ENCODE peak calls at places on chromosomes 1 and 21, in ten cellular contexts. H, U, T, Y, P, M, Q, W, O and D are unnamed samples.

GRCh38 chr1:150579955-150580642 is 689 bp upstream of the MCL1 start:
- DNase-seq in U (no peak), H (no peak), P (peak), M (no peak), W (no peak), T (no peak), Y (no peak), O (no peak), Q (no peak), D (no peak)

GRCh38 chr1:173383341-173383740 is 93.8 kb upstream of the PRDX6 start:
- DNase-seq in H (no peak), Y (no peak), M (no peak), U (no peak), P (no peak), W (peak), O (peak), Q (no peak), T (no peak), D (no peak)

GRCh38 chr1:40806724-40807675 is 23.4 kb downstream of the KCNQ4 start:
- DNase-seq in O (no peak), W (no peak), Y (no peak), U (no peak), H (no peak), P (no peak), M (no peak), T (no peak), Q (no peak), D (no peak)

GRCh38 chr1:36735939-36736730 is 253.4 kb upstream of the CSF3R start:
- DNase-seq in U (no peak), O (no peak), W (no peak), H (no peak), Q (no peak), P (no peak), M (no peak), T (no peak), Y (no peak), D (no peak)

GRCh38 chr1:30816211-30817082 is 58.9 kb upstream of the LAPTM5 start:
- DNase-seq in M (no peak), T (no peak), Q (no peak), H (no peak), P (no peak), W (peak), Y (peak), O (peak), U (no peak), D (no peak)

GRCh38 chr1:53637726-53638640 is 101.0 kb downstream of the GLIS1 start:
- DNase-seq in U (no peak), O (no peak), W (no peak), Y (no peak), H (no peak), T (no peak), M (peak), P (peak), Q (no peak), D (no peak)

GRCh38 chr21:30990514-30991304 is 47.6 kb downstream of the KRTAP19-8 start:
- DNase-seq in P (no peak), O (no peak), W (no peak), H (no peak), M (no peak), Y (no peak), T (no peak), Q (no peak), U (no peak), D (no peak)

GRCh38 chr1:89607156-89607555 is 25.8 kb upstream of the LRRC8C start:
- DNase-seq in U (no peak), O (no peak), Y (no peak), M (no peak), P (no peak), H (no peak), Q (no peak), T (peak), W (no peak), D (no peak)

GRCh38 chr1:165414620-165415019 is 30.3 kb downstream of the RXRG start:
- DNase-seq in T (no peak), O (no peak), M (no peak), H (no peak), P (no peak), U (no peak), W (no peak), Y (no peak), Q (no peak), D (no peak)

GRCh38 chr1:26785611-26786436 is 1.9 kb upstream of the PIGV start:
- DNase-seq in P (no peak), M (no peak), O (peak), Y (no peak), U (no peak), T (no peak), H (no peak), Q (peak), W (peak), D (no peak)

GRCh38 chr1:52551476-52552235 is 1.2 kb downstream of the TUT4 start:
- DNase-seq in T (peak), H (no peak), W (peak), M (no peak), U (no peak), O (peak), Y (no peak), P (no peak), Q (peak), D (no peak)

GRCh38 chr1:174005032-174005431 is 17.1 kb downstream of the RC3H1 start:
- DNase-seq in Y (no peak), P (no peak), Q (peak), U (no peak), T (no peak), O (peak), W (peak), M (no peak), H (peak), D (peak)

GRCh38 chr1:40394456-40395172 is 21.1 kb downstream of the SMAP2 start:
- DNase-seq in W (peak), U (no peak), T (peak), M (no peak), H (no peak), Q (no peak), O (peak), P (no peak), Y (no peak), D (no peak)

GRCh38 chr1:223500560-223501425 is 107.6 kb downstream of the CCDC185 start:
- DNase-seq in Y (no peak), O (peak), P (peak), M (no peak), U (no peak), W (peak), T (no peak), H (no peak), Q (no peak), D (no peak)

GRCh38 chr1:234093741-234094140 is 189.3 kb downstream of the SLC35F3 start:
- DNase-seq in M (no peak), Y (peak), U (no peak), T (no peak), Q (no peak), W (no peak), O (no peak), P (no peak), H (no peak), D (no peak)

GRCh38 chr1:117732956-117733355 is 127.1 kb downstream of the TENT5C start:
- DNase-seq in Q (no peak), P (no peak), T (no peak), O (no peak), Y (no peak), U (no peak), H (no peak), M (no peak), W (no peak), D (no peak)

GRCh38 chr1:60637651-60638050 is 444.7 kb upstream of the NFIA start:
- DNase-seq in M (no peak), Q (no peak), O (no peak), W (no peak), U (no peak), T (no peak), H (no peak), Y (no peak), P (no peak), D (no peak)

GRCh38 chr1:4020411-4020810 is 120.3 kb upstream of the C1orf174 start:
- DNase-seq in T (no peak), Y (no peak), P (no peak), O (no peak), W (no peak), Q (no peak), M (no peak), U (no peak), H (no peak), D (no peak)

GRCh38 chr1:37817481-37817880 is 9.5 kb upstream of the YRDC start:
- DNase-seq in Y (peak), P (no peak), U (no peak), T (no peak), Q (no peak), H (no peak), O (peak), W (peak), M (no peak), D (no peak)

GRCh38 chr1:19877821-19878636 is 4.2 kb upstream of the OTUD3 start:
- DNase-seq in Q (no peak), M (no peak), P (no peak), Y (no peak), O (no peak), W (no peak), H (no peak), U (no peak), T (no peak), D (no peak)

GRCh38 chr1:960371-961131 is at the start of gene KLHL17:
- DNase-seq in T (peak), U (no peak), H (peak), Y (peak), M (no peak), Q (peak), W (peak), P (peak), O (peak), D (no peak)

GRCh38 chr1:32180186-32181060 is 948 bp downstream of the TXLNA start:
- DNase-seq in W (peak), T (peak), U (no peak), H (peak), P (peak), O (peak), Q (peak), Y (peak), M (peak), D (no peak)

GRCh38 chr1:230877139-230877923 is 9.0 kb upstream of the C1orf198 start:
- DNase-seq in O (peak), T (no peak), P (no peak), Y (no peak), H (no peak), M (no peak), Q (no peak), W (no peak), U (no peak), D (no peak)

GRCh38 chr1:203276916-203277535 is 28.3 kb upstream of the BTG2 start:
- DNase-seq in W (no peak), H (no peak), O (no peak), M (no peak), Q (peak), Y (no peak), P (peak), U (no peak), T (no peak), D (no peak)

GRCh38 chr1:32500387-32501209 is 35.7 kb downstream of the ZBTB8B start:
- DNase-seq in U (no peak), Y (peak), P (peak), W (peak), Q (peak), T (peak), M (peak), O (peak), H (peak), D (no peak)

GRCh38 chr1:58206749-58207148 is 339.8 kb downstream of the OMA1 start:
- DNase-seq in M (no peak), O (no peak), U (no peak), P (no peak), T (no peak), Y (no peak), W (no peak), Q (no peak), H (no peak), D (no peak)

GRCh38 chr1:59359325-59359724 is 62.4 kb downstream of the FGGY start:
- DNase-seq in H (no peak), T (no peak), U (no peak), W (no peak), O (no peak), Y (no peak), M (no peak), P (no peak), Q (no peak), D (no peak)

GRCh38 chr21:40850071-40850470 is 3.1 kb upstream of the DSCAM start:
- DNase-seq in T (no peak), U (no peak), H (no peak), Q (no peak), W (no peak), M (peak), O (no peak), Y (no peak), P (no peak), D (no peak)

GRCh38 chr1:77509898-77510297 is 172.6 kb downstream of the ZZZ3 start:
- DNase-seq in H (no peak), T (no peak), U (no peak), O (no peak), M (no peak), Y (no peak), P (no peak), Q (no peak), W (no peak), D (no peak)

GRCh38 chr1:14681182-14681581 is 82.7 kb downstream of the KAZN start:
- DNase-seq in U (no peak), O (no peak), W (no peak), H (no peak), Y (no peak), P (no peak), T (no peak), Q (no peak), M (no peak), D (no peak)

GRCh38 chr1:6588128-6588892 is 8.5 kb downstream of the ZBTB48 start:
- DNase-seq in M (no peak), U (no peak), Y (peak), Q (no peak), T (no peak), H (no peak), W (no peak), O (no peak), P (peak), D (no peak)

GRCh38 chr1:84687703-84688460 is 2.4 kb downstream of the SSX2IP start:
- DNase-seq in P (no peak), U (no peak), O (peak), Y (no peak), Q (peak), H (no peak), M (no peak), T (no peak), W (no peak), D (no peak)

GRCh38 chr1:107530543-107530942 is 389.7 kb downstream of the NTNG1 start:
- DNase-seq in U (no peak), P (no peak), T (no peak), W (no peak), M (no peak), O (no peak), H (no peak), Q (no peak), Y (no peak), D (no peak)

GRCh38 chr1:87760100-87760499 is 431.4 kb downstream of the LMO4 start:
- DNase-seq in P (no peak), Y (no peak), U (no peak), W (no peak), H (no peak), O (peak), T (no peak), M (no peak), Q (no peak), D (no peak)

DNA sequence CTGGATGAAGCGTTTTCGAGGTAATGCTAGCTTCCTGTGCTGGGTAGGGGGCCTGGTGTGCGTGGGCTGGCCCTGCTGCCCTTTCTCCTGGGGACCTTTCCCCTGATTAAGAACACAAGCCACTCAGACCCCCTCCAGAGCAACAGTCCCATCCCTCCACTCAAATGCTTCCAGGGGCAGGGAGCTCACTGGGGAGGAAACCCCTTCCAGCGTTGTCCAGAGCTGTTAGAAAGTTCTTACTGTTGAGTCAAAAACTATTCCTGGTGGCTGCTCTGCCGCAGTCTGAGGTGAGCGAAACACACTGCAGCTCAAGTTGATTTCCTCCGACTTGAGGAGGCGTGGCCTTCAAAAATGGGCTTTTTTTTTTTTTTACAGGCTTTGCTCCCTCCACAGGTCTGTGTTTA is 21.8 kb downstream of the LDLRAP1 start:
- DNase-seq in W (no peak), H (no peak), Y (no peak), Q (peak), T (peak), M (no peak), P (no peak), U (no peak), O (peak), D (no peak)
- H3K4me3 ChIP-seq in W (no peak), H (no peak), Y (no peak), Q (peak), T (peak), M (no peak), P (no peak), U (no peak), O (no peak), D (no peak)

DNA sequence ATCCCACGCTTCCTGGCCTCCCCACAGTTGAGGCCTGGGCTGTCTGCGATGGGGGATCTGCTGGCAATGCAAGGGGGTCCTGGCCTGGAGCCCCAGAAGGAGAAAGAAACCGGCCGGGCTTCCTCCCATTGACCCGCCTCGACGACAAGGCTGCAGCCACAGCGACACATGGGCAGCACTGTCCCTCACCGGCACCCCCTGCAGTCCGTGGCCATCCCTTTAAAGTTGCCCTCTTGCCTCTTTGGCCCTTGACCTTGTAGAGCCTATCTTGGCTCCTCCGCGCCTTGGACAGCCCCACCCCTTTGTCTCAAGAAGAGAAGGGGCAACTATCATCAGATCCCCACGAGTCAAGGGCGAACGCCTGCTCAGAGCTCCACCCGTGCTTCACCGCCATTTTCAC is 106.0 kb downstream of the CASZ1 start:
- DNase-seq in U (no peak), O (no peak), M (no peak), P (no peak), Y (no peak), T (no peak), H (no peak), Q (no peak), W (no peak), D (no peak)
- TF ChIP-seq CTCF in U (no peak), O (no peak), M (no peak), P (peak), Y (no peak), T (no peak), H (no peak), Q (no peak), W (no peak), D (no peak)

DNA sequence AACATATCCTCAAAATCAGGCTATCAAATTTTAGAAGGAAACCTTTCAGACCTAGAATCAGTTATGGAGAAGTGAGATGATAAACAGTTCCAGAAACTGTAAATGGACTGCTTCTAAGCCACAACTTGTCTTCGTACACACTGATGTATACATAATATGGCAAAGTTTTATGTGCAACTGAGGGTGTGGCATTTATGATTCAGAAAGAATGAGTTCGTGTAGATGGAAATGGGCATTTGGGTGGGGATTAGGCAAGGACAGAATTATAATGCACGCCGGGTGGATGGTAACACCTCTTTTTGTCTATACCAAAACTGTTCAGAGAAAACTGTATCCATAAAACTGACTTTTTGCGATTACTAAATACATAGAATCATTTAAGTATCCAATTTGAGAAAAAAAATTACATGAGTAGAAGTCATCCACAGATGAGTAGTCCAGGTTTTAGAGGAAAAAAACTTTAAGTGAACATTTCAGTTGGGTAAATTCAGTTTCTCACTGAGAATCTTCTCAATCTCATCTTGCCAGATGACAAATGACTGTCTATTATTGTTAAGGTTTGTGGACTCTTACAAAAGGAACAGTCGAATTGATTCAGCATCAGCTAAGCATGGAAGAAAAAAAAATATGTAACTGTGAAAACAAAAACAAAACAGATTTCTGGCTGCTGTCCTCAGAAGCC is 22.5 kb downstream of the ERRFI1 start:
- DNase-seq in M (no peak), T (no peak), W (no peak), U (no peak), H (no peak), P (no peak), Q (no peak), Y (peak), O (no peak), D (no peak)
- H3K4me3 ChIP-seq in M (no peak), T (no peak), W (no peak), U (no peak), H (no peak), P (no peak), Q (no peak), Y (no peak), O (no peak), D (no peak)

GRCh38 chr1:44630116-44630515 is 44.2 kb downstream of the TMEM53 start:
- DNase-seq in Q (no peak), H (no peak), P (no peak), Y (no peak), M (no peak), W (no peak), U (no peak), T (no peak), O (peak), D (no peak)

GRCh38 chr1:44631333-44631646 is 43.0 kb downstream of the TMEM53 start:
- DNase-seq in P (no peak), T (no peak), Y (no peak), Q (no peak), M (no peak), O (no peak), U (no peak), W (no peak), H (no peak), D (no peak)

GRCh38 chr1:44628962-44629756 is 45.1 kb downstream of the TMEM53 start:
- DNase-seq in W (peak), H (no peak), M (no peak), P (no peak), Q (no peak), Y (no peak), O (peak), U (no peak), T (no peak), D (no peak)

GRCh38 chr1:44632511-44633072 is 41.7 kb downstream of the TMEM53 start:
- DNase-seq in T (no peak), W (peak), H (no peak), Y (no peak), Q (no peak), O (peak), M (peak), U (no peak), P (no peak), D (no peak)

DNA sequence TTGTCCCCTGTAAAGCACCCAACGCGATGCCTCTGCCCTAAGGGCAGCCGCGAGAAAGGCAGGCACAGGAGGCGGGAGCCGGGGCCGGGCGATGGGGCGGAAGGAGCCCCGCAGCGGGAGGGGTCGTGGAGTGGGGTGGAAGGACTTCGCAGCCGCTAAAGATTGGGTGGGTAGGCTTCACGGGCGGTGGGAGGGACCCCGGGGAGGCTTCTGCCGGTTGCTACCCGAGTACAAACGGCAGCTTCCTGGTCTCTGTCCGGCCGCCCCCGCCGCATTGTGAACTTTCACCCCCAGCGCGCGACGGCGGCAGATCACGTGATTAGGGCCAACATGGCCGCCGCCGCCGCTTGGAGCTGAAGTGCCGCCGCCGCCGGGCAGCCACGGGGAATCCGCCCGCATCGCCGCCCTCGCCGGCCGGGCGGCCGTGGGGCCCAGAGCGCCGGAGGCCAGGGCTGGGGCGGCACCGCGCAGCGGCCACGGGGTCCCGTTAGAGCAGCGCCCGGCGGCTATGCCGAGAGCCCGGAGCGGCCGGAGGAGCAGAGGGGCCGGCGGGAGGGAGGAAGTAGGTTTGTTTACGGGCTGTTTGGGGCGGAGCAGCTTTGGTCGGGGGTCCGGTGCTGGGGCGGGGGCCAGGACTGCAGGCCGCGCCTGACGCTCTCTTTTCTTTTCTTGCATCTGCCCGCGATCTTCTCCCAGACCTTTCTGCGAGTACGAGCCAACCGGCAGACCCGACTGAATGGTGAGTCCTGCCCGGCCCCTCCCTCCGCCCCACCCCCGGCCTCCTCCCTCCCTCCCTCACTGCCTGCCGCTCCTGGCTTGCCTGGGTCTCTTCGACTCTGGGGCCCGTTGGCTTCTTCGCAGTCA is 42.4 kb downstream of the TMEM53 start:
- DNase-seq in P (peak), T (peak), Q (peak), Y (peak), M (peak), O (peak), U (peak), H (peak), W (peak), D (peak)
- TF ChIP-seq CTCF in P (no peak), T (no peak), Q (no peak), Y (no peak), M (no peak), O (no peak), U (no peak), H (no peak), W (no peak), D (no peak)